ENCODE peak calls at places on chromosomes 4 and X, in four cellular contexts. P is fibroblast of lung, W is GM23248, U is HepG2. Z is an unnamed sample.

GRCh38 chr4:124191329-124191728 is 521.2 kb downstream of the ANKRD50 start:
- DNase-seq in P (no peak), W (no peak), U (no peak), Z (no peak)

GRCh38 chrX:51614353-51614752 is 4.4 kb downstream of the CENPVL3 start:
- DNase-seq in P (peak), W (peak), U (peak), Z (peak)

GRCh38 chrX:43504394-43504793 is 151.7 kb upstream of the MAOA start:
- DNase-seq in P (no peak), W (no peak), U (no peak), Z (no peak)

GRCh38 chr4:26826721-26827120 is 33.9 kb upstream of the STIM2 start:
- DNase-seq in P (peak), W (no peak), U (no peak), Z (no peak)

GRCh38 chr4:155935389-155935986 is 18.2 kb downstream of the CTSO start:
- DNase-seq in P (no peak), W (no peak), U (no peak), Z (no peak)

GRCh38 chrX:154734101-154734781 is 16.6 kb downstream of the GAB3 start:
- DNase-seq in P (peak), W (peak), U (no peak), Z (peak)

GRCh38 chr4:7781361-7781760 is 158.3 kb downstream of the AFAP1 start:
- DNase-seq in P (peak), W (peak), U (no peak), Z (peak)

GRCh38 chr4:148030486-148030885 is 298.6 kb downstream of the ARHGAP10 start:
- DNase-seq in P (peak), W (peak), U (no peak), Z (peak)

GRCh38 chrX:154542723-154543424 is 3.8 kb downstream of the G6PD start:
- DNase-seq in P (no peak), W (no peak), U (peak), Z (no peak)

GRCh38 chr4:150256841-150257273 is 178.6 kb downstream of the DCLK2 start:
- DNase-seq in P (no peak), W (no peak), U (peak), Z (no peak)

GRCh38 chr4:15001825-15002658 is at the start of gene CPEB2:
- DNase-seq in P (peak), W (peak), U (peak), Z (peak)

GRCh38 chr4:15003891-15004700 is 1.8 kb downstream of the CPEB2 start:
- DNase-seq in P (no peak), W (peak), U (no peak), Z (no peak)

GRCh38 chr4:15002659-15003440 is 569 bp downstream of the CPEB2 start:
- DNase-seq in P (peak), W (peak), U (peak), Z (peak)

GRCh38 chr4:15004701-15005301 is 2.5 kb downstream of the CPEB2 start:
- DNase-seq in P (peak), W (peak), U (peak), Z (peak)

GRCh38 chr4:15003441-15003890 is 1.2 kb downstream of the CPEB2 start:
- DNase-seq in P (no peak), W (peak), U (no peak), Z (no peak)
- TF ChIP-seq EZH2 in P (no peak), W (no peak), U (no peak), Z (no peak)

GRCh38 chrX:23802431-23802830 is 19.5 kb downstream of the SAT1 start:
- DNase-seq in P (no peak), W (no peak), U (no peak), Z (no peak)

GRCh38 chrX:23805379-23805778 is 22.4 kb downstream of the SAT1 start:
- DNase-seq in P (no peak), W (no peak), U (no peak), Z (no peak)

GRCh38 chrX:23804578-23804977 is 21.6 kb downstream of the SAT1 start:
- DNase-seq in P (no peak), W (peak), U (no peak), Z (no peak)

GRCh38 chrX:23799469-23800065 is 16.6 kb downstream of the SAT1 start:
- DNase-seq in P (peak), W (peak), U (no peak), Z (no peak)

DNA sequence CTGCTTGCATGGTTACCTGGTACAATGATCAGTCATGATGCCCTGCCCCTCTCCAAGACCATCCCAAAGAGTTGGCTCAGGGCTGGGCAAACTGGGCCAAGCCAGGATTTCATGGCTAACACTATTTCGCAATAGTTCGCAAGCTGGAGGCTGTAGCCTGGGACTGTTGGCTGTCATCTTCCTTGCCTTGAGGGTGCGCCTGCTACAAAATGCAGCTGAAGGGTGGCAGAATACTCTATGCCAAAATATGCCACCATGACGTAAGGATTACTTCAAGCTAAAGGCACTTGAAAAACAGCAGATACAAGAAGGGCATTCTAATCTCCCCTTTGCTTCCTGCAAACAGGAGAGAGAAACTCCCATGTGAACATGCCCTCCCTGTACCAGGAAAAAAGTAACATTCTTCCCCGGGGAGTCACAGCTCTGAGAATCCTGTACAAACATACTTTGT is 21.0 kb downstream of the SAT1 start:
- DNase-seq in P (peak), W (peak), U (peak), Z (peak)
- H3K4me2 ChIP-seq in P (no peak), W (peak), U (peak), Z (peak)

DNA sequence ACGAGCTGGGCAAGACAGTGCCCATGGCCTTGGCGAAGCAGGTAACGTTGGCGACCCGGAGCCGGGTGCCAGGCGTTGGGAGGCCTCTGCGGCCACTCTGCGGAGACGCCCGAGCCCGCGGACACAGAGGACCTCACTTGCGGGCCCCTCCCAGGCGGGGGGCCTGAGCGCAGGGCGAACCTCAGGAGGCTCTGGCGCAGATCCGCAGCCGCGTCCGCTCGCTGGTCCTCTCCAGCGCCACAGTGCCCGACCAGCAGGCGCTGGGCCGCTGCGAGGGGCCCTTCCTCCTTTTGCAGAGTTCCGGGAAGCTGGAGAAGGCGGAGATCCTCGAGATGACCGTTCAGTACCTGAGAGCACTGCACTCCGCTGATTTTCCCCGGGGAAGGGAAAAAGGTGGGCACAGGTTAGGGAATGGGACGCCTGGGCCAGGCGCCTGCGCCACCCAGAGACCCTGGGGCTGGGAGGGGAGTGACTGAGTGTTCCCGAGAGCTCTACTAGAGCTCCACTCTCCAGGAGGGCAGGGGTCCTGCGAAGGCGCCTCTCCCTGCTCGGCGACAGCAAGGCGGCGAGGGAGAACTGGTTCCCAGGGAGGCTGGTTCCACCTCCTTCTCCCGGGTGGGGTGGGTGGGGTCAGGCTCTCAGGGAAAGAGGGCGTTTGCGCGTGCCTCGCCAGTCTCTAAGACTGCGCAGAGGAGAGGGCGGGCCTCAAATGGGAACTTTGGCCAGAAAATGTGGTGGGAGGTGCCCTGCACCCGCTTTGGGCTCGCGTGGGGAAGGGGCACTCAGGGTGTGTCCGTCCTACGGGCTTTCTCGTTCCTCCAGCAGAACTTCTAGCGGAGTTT is 1.4 kb downstream of the HELT start:
- DNase-seq in P (no peak), W (no peak), U (no peak), Z (no peak)
- TF ChIP-seq EZH2 in P (no peak), W (no peak), U (no peak), Z (no peak)

GRCh38 chr4:173051697-173052096 is 116.9 kb upstream of the GALNT7 start:
- DNase-seq in P (peak), W (no peak), U (no peak), Z (peak)
- H3K4me2 ChIP-seq in P (peak), W (no peak), U (no peak), Z (peak)

GRCh38 chr4:41878170-41878941 is 56.9 kb upstream of the TMEM33 start:
- DNase-seq in P (no peak), W (no peak), U (no peak), Z (no peak)
- TF ChIP-seq EZH2 in P (no peak), W (no peak), U (no peak), Z (peak)

GRCh38 chrX:21590012-21590776 is 67.9 kb downstream of the KLHL34 start:
- DNase-seq in P (no peak), W (no peak), U (no peak), Z (no peak)
- H3K4me2 ChIP-seq in P (no peak), W (no peak), U (no peak), Z (no peak)

DNA sequence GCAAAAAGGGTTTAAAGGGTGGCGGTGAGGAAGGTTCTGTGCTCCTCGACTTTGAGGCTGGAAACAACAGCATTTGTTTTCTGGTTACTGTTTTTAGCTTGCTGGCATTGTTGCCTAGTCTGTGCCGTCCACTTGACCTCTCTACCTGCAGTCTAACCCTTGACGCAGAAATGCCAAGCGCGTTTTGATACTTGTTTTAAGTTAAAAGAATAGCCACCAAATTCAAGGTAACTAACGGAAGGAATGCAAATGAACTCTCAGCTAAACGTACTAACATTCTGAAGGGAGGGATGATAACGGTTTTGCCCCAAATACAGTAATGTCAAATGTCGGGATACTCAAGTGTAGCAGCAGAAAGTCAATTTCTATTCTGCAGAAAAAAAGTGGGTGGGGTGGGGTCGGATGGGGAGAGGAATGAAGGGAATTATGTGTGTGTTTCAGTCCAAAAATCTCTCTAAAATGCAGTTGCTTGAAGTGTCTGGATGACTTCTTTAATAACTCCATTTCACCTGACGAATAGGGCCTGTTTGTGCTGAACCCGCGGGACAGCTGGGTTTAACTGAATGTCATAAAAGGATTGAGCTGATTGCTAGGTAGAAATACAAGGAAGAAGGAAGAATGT is 3.4 kb upstream of the NKX6-1 start:
- DNase-seq in P (no peak), W (no peak), U (no peak), Z (no peak)
- TF ChIP-seq EZH2 in P (no peak), W (peak), U (no peak), Z (no peak)